ENCODE peak calls at places on chromosomes 4 and X, in six cellular contexts. J is HCT116, T is HepG2, D is IMR-90, P is tibial nerve, B is stomach. H is an unnamed sample.

GRCh38 chr4:86556791-86557415 is 37.2 kb upstream of the PTPN13 start:
- DNase-seq in T (no peak), D (no peak), P (no peak), J (no peak), B (no peak), H (no peak)

GRCh38 chr4:184462724-184463123 is 11.6 kb downstream of the IRF2 start:
- DNase-seq in J (no peak), P (no peak), T (peak; percentile 68), D (no peak), B (no peak), H (no peak)

GRCh38 chr4:184446132-184446531 is 28.2 kb downstream of the IRF2 start:
- DNase-seq in J (no peak), B (no peak), P (no peak), D (no peak), T (no peak), H (no peak)

GRCh38 chrX:134443020-134443419 is 16.9 kb upstream of the HPRT1 start:
- DNase-seq in J (no peak), T (no peak), B (no peak), D (no peak), P (no peak), H (no peak)

GRCh38 chr4:149845643-149846208 is 30.1 kb upstream of the IQCM start:
- DNase-seq in D (no peak), B (no peak), P (no peak), T (no peak), J (no peak), H (no peak)

GRCh38 chrX:7926501-7926900 is 712 bp downstream of the PNPLA4 start:
- DNase-seq in J (no peak), P (no peak), T (no peak), B (no peak), D (peak; percentile 0), H (no peak)

GRCh38 chr4:7434766-7435150 is at the start of gene PSAPL1:
- DNase-seq in J (peak; percentile 16), D (peak; percentile 3), T (peak; percentile 44), B (peak; percentile 74), P (no peak), H (no peak)

GRCh38 chrX:15254852-15255251 is 15.0 kb downstream of the ASB9 start:
- DNase-seq in J (no peak), D (no peak), T (no peak), P (no peak), B (no peak), H (no peak)

GRCh38 chr4:185638548-185639301 is 103.4 kb upstream of the PDLIM3 start:
- DNase-seq in B (no peak), P (no peak), D (no peak), T (no peak), J (no peak), H (no peak)

GRCh38 chrX:18721683-18722499 is 14.4 kb downstream of the PPEF1 start:
- DNase-seq in P (no peak), J (no peak), D (no peak), T (peak; percentile 34), B (no peak), H (no peak)

GRCh38 chrX:150486011-150486410 is 82.4 kb upstream of the MTM1 start:
- DNase-seq in D (peak; percentile 59), B (peak; percentile 62), J (peak; percentile 24), P (no peak), T (peak; percentile 20), H (no peak)

GRCh38 chr4:153232768-153233167 is 28.5 kb downstream of the TRIM2 start:
- DNase-seq in P (no peak), J (peak; percentile 27), B (peak; percentile 50), D (no peak), T (peak; percentile 39), H (peak; percentile 82)

GRCh38 chrX:15973299-15973698 is 118.7 kb upstream of the AP1S2 start:
- DNase-seq in B (no peak), J (peak; percentile 21), T (peak; percentile 16), D (peak; percentile 19), P (no peak), H (no peak)

GRCh38 chr4:143728171-143728570 is 27.7 kb upstream of the FREM3 start:
- DNase-seq in T (no peak), P (no peak), J (no peak), D (peak; percentile 0), B (no peak), H (no peak)

GRCh38 chrX:38055170-38055847 is 49.0 kb downstream of the SYTL5 start:
- DNase-seq in J (no peak), P (no peak), T (no peak), D (peak; percentile 31), B (no peak), H (no peak)

GRCh38 chr4:110164856-110165255 is 33.6 kb downstream of the ELOVL6 start:
- DNase-seq in B (no peak), P (no peak), D (no peak), T (no peak), J (no peak), H (no peak)

GRCh38 chr4:133641191-133641590 is 492.1 kb downstream of the PCDH10 start:
- DNase-seq in P (no peak), J (no peak), B (no peak), T (no peak), D (no peak), H (no peak)

GRCh38 chrX:134898450-134898849 is 92.3 kb upstream of the SMIM10 start:
- DNase-seq in D (peak; percentile 45), B (no peak), J (no peak), P (no peak), T (no peak), H (no peak)

GRCh38 chr4:169657470-169658107 is 37.2 kb downstream of the CLCN3 start:
- DNase-seq in T (no peak), D (no peak), B (no peak), P (no peak), J (no peak), H (no peak)

GRCh38 chr4:69786547-69786946 is 26.1 kb upstream of the SULT1B1 start:
- DNase-seq in P (no peak), J (no peak), D (no peak), B (no peak), T (no peak), H (no peak)

GRCh38 chrX:27807690-27808089 is at the start of gene MAGEB10:
- DNase-seq in J (no peak), P (no peak), B (no peak), T (no peak), D (no peak), H (no peak)

GRCh38 chr4:151014521-151015457 is at the start of gene LRBA:
- DNase-seq in B (peak; percentile 87), J (peak; percentile 81), P (peak; percentile 49), D (peak; percentile 21), T (peak; percentile 82), H (peak; percentile 77)

GRCh38 chr4:169314906-169315305 is 44.1 kb upstream of the SH3RF1 start:
- DNase-seq in P (peak; percentile 25), T (peak; percentile 91), J (peak; percentile 37), B (peak; percentile 92), D (peak; percentile 70), H (no peak)

GRCh38 chr4:1642196-1642951 is 41.7 kb downstream of the FAM53A start:
- DNase-seq in T (no peak), P (no peak), D (no peak), J (no peak), B (no peak), H (no peak)

GRCh38 chrX:145820825-145821224 is 3.2 kb downstream of the SLITRK2 start:
- DNase-seq in P (no peak), B (no peak), T (no peak), J (no peak), D (no peak), H (no peak)

GRCh38 chr4:17665346-17665745 is 50.9 kb downstream of the MED28 start:
- DNase-seq in J (no peak), P (no peak), B (no peak), D (no peak), T (no peak), H (no peak)

GRCh38 chr4:173504181-173504503 is 25.9 kb downstream of the HAND2 start:
- DNase-seq in T (no peak), D (no peak), J (no peak), B (no peak), P (no peak), H (peak; percentile 58)

DNA sequence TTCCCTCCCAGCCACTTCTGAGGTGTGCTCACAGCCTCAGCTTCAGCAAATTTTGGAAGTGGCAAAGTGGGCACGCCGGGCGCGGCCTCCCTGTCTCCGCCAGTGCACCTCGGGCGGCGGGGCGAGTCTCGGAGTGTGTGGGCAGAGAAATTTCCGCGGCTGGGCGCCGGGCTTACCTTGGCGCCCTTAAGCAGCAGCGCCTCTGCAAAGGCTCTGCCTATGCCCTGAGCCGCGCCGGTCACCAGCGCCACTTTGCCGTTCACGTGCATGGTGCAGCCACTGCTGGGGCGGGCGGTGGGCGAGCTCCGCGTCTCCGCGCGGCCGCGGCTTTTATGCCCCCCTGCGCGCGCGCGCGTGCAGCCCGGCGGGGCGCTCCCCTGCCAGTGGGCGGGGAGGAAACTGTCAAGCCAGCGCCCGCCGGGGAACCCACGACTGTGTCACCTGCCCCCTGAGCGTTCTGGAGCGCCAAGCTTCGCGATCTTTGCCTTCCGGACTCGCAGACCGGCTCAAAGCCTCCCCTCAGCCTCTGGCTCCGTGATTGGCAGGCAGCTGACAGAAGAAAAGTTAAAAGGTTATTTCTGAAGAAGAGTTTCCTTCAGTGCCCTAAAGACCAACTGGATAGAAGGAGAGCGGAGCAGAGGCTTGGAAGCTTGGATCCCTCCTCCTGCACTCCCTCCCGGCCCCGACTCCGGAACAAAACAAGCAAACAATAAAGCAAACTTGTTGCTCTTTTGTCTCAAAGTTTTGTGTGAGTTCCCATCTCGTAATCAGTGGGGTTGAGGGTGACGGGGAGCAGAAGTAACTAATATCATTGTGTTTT is at the start of gene HPGD:
- DNase-seq in P (no peak), T (no peak), J (no peak), B (peak; percentile 75), D (no peak), H (peak; percentile 96)
- TF ChIP-seq CTCF in P (no peak), T (no peak), J (no peak), B (no peak), D (no peak), H (no peak)

GRCh38 chr4:88456757-88457306 is at the start of gene HERC5:
- DNase-seq in B (peak; percentile 94), T (peak; percentile 74), D (peak; percentile 81), J (peak; percentile 85), P (peak; percentile 84), H (peak; percentile 98)
- TF ChIP-seq POLR2A in B (no peak), T (no peak), D (no peak), J (no peak), P (peak; percentile 41), H (no peak)

DNA sequence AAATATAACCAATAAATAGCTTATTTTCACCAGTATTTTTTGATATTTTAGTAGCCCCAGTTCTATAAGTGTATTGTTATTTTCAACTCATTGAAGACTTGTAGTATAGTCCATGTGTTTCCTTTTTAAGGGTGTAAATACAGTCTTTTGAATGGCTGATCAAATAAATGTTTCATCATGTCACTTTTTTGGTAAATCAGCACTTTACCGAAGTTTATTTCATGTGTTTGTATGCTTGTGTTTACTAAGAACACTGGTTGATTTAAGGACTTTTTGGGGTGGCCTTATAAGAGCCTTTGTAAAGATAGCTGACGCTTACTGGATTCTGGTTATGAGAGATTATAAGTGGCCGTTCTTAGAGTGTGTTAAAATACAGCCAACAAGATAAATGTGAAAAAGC is 2.6 kb downstream of the UBE2K start:
- DNase-seq in J (no peak), B (no peak), P (no peak), T (no peak), D (no peak), H (no peak)
- H3K4me3 ChIP-seq in J (no peak overlapping the region), B (peak overlapping the region; percentile 76), P (no peak overlapping the region), T (peak overlapping the region; percentile 95), D (peak overlapping the region; percentile 90), H (no peak overlapping the region)

DNA sequence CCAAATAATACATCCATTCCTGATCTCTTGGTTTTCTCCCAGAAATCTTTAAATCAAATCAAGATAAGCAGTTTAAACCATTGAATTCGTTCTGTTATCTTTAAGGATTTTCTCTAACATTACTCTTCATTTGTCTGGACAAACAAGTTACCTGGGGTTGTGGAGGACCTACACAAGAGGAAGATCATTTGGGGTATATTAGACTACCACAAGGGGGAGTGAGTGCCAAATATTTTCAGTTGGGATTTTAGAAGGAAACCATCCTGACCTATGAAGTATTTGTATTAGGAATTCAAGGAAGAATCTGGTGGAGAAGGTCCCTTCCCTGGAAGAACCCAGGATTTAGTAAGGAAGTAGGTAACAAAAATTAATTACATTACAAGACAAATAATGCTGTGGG is 12.0 kb upstream of the DCHS2 start:
- DNase-seq in P (no peak), D (peak; percentile 5), J (peak; percentile 50), T (peak; percentile 37), B (no peak), H (no peak)
- TF ChIP-seq CTCF in P (peak; percentile 27), D (peak; percentile 29), J (peak; percentile 35), T (peak; percentile 49), B (peak; percentile 35), H (no peak)

H was measured in lower leg skin.